ENCODE peak calls at places on chromosomes 6 and 20, in eight cellular contexts. Z, P, Q, V, O, F, J and L are unnamed samples.

GRCh38 chr6:140590641-140591040 is 1216.2 kb upstream of the CITED2 start:
- DNase-seq in Z (peak; percentile 44), P (no peak), Q (no peak), V (no peak), O (no peak), F (no peak), J (no peak), L (no peak)

GRCh38 chr20:61739086-61739831 is 326.4 kb downstream of the TAF4 start:
- DNase-seq in Z (no peak), P (no peak), Q (no peak), V (no peak), O (no peak), F (no peak), J (no peak), L (no peak)

GRCh38 chr6:168301648-168302398 is 17.8 kb downstream of the DACT2 start:
- DNase-seq in Z (no peak), P (peak; percentile 41), Q (no peak), V (no peak), O (peak; percentile 32), F (no peak), J (no peak), L (no peak)

GRCh38 chr20:15916623-15917022 is 656.6 kb downstream of the KIF16B start:
- DNase-seq in Z (no peak), P (no peak), Q (no peak), V (no peak), O (peak; percentile 18), F (no peak), J (no peak), L (no peak)

GRCh38 chr6:39061182-39061581 is 12.6 kb downstream of the GLP1R start:
- DNase-seq in Z (no peak), P (no peak), Q (no peak), V (no peak), O (no peak), F (no peak), J (no peak), L (no peak)

GRCh38 chr6:154123131-154123530 is 84.1 kb downstream of the OPRM1 start:
- DNase-seq in Z (no peak), P (no peak), Q (no peak), V (no peak), O (no peak), F (no peak), J (no peak), L (no peak)

GRCh38 chr6:125961117-125961516 is 4.5 kb downstream of the HINT3 start:
- DNase-seq in Z (no peak), P (no peak), Q (no peak), V (no peak), O (no peak), F (no peak), J (no peak), L (no peak)

GRCh38 chr20:62952373-62953166 is at the start of gene SLC17A9:
- DNase-seq in Z (no peak), P (peak; percentile 95), Q (peak; percentile 92), V (no peak), O (peak; percentile 86), F (no peak), J (peak; percentile 78), L (peak; percentile 29)

GRCh38 chr6:14612016-14612415 is 494.4 kb downstream of the CD83 start:
- DNase-seq in Z (peak; percentile 43), P (no peak), Q (no peak), V (no peak), O (no peak), F (no peak), J (peak; percentile 62), L (peak; percentile 3)

GRCh38 chr20:48642105-48642880 is 185.5 kb downstream of the PREX1 start:
- DNase-seq in Z (no peak), P (no peak), Q (no peak), V (no peak), O (no peak), F (no peak), J (no peak), L (no peak)

GRCh38 chr6:3211681-3212080 is 15.8 kb downstream of the TUBB2B start:
- DNase-seq in Z (no peak), P (no peak), Q (no peak), V (no peak), O (no peak), F (no peak), J (no peak), L (no peak)

GRCh38 chr20:26209171-26209941 is 512.7 kb upstream of the ZNF337 start:
- DNase-seq in Z (peak; percentile 4), P (no peak), Q (peak; percentile 13), V (peak; percentile 35), O (peak; percentile 41), F (peak; percentile 16), J (no peak), L (peak; percentile 18)

GRCh38 chr6:23621026-23621425 is 505.0 kb upstream of the NRSN1 start:
- DNase-seq in Z (no peak), P (no peak), Q (no peak), V (no peak), O (peak; percentile 5), F (no peak), J (no peak), L (no peak)

GRCh38 chr6:104526383-104526782 is 333.3 kb downstream of the HACE1 start:
- DNase-seq in Z (no peak), P (peak; percentile 8), Q (no peak), V (no peak), O (no peak), F (no peak), J (no peak), L (no peak)

GRCh38 chr20:43011491-43011890 is 178.2 kb downstream of the PTPRT start:
- DNase-seq in Z (no peak), P (no peak), Q (no peak), V (no peak), O (no peak), F (no peak), J (no peak), L (no peak)

GRCh38 chr6:130482645-130483390 is 117.0 kb downstream of the TMEM200A start:
- DNase-seq in Z (no peak), P (no peak), Q (no peak), V (peak; percentile 68), O (no peak), F (no peak), J (peak; percentile 75), L (peak; percentile 24)

GRCh38 chr20:53735536-53736050 is 142.0 kb upstream of the ZNF217 start:
- DNase-seq in Z (peak; percentile 96), P (no peak), Q (no peak), V (peak; percentile 93), O (peak; percentile 25), F (no peak), J (peak; percentile 70), L (peak; percentile 78)

GRCh38 chr20:25309395-25310267 is 61.7 kb downstream of the PYGB start:
- DNase-seq in Z (peak; percentile 86), P (peak; percentile 62), Q (no peak), V (peak; percentile 62), O (no peak), F (no peak), J (peak; percentile 81), L (peak; percentile 42)

GRCh38 chr20:3011752-3012151 is 31.7 kb upstream of the GNRH2 start:
- DNase-seq in Z (no peak), P (no peak), Q (no peak), V (no peak), O (no peak), F (no peak), J (no peak), L (no peak)

GRCh38 chr20:48722002-48722731 is 105.6 kb downstream of the PREX1 start:
- DNase-seq in Z (no peak), P (peak; percentile 44), Q (no peak), V (peak; percentile 48), O (no peak), F (no peak), J (peak; percentile 75), L (no peak)

GRCh38 chr6:54981276-54981609 is 134.7 kb downstream of the FAM83B start:
- DNase-seq in Z (no peak), P (no peak), Q (no peak), V (no peak), O (no peak), F (no peak), J (peak; percentile 59), L (no peak)

GRCh38 chr6:69926745-69927144 is 60.4 kb downstream of the COL19A1 start:
- DNase-seq in Z (no peak), P (no peak), Q (no peak), V (no peak), O (no peak), F (no peak), J (no peak), L (no peak)

GRCh38 chr6:40550096-40550731 is 37.0 kb downstream of the LRFN2 start:
- DNase-seq in Z (peak; percentile 55), P (peak; percentile 74), Q (peak; percentile 51), V (peak; percentile 21), O (peak; percentile 72), F (peak; percentile 18), J (peak; percentile 9), L (peak; percentile 25)

GRCh38 chr20:57080796-57081195 is 185.6 kb downstream of the BMP7 start:
- DNase-seq in Z (no peak), P (no peak), Q (no peak), V (no peak), O (no peak), F (no peak), J (peak; percentile 56), L (no peak)

GRCh38 chr20:64080813-64081619 is 1.1 kb downstream of the OPRL1 start:
- DNase-seq in Z (no peak), P (no peak), Q (no peak), V (no peak), O (no peak), F (no peak), J (no peak), L (no peak)

GRCh38 chr6:81465859-81466258 is 286.6 kb downstream of the TENT5A start:
- DNase-seq in Z (peak; percentile 36), P (peak; percentile 54), Q (no peak), V (peak; percentile 8), O (peak; percentile 66), F (no peak), J (peak; percentile 23), L (no peak)
- TF ChIP-seq CTCF in Z (peak; percentile 64), P (no peak), Q (peak; percentile 24), V (peak; percentile 66), O (peak; percentile 79), F (peak; percentile 75), J (peak; percentile 62), L (peak; percentile 66)

GRCh38 chr6:7424967-7425807 is 35.6 kb downstream of the RIOK1 start:
- DNase-seq in Z (peak; percentile 93), P (peak; percentile 60), Q (no peak), V (peak; percentile 33), O (peak; percentile 40), F (no peak), J (peak; percentile 6), L (no peak)
- TF ChIP-seq CTCF in Z (peak; percentile 73), P (no peak), Q (no peak), V (peak; percentile 69), O (peak; percentile 54), F (peak; percentile 64), J (peak; percentile 49), L (peak; percentile 51)

GRCh38 chr20:51512645-51513044 is 29.9 kb downstream of the NFATC2 start:
- DNase-seq in Z (no peak), P (no peak), Q (no peak), V (no peak), O (no peak), F (no peak), J (no peak), L (no peak)
- TF ChIP-seq CTCF in Z (no peak), P (no peak), Q (no peak), V (no peak), O (no peak), F (no peak), J (no peak), L (no peak)

DNA sequence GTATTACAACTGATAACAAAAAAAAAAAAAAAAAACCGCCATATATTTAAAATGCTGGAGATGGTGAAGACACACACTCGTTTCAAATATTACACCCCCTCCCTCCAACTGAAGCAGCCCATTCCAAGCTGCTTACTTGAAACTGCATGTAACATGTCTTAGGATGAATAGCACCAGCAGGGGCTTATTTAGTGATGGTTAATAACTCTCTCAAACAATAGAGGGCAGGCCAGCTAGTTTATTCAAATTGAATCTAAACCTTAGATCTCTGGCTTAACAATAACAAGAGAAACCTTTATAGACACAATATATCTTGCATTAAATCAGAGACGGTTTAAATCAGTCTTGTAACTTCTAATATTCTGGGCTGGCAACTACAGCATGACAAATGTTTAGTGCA is 9.3 kb upstream of the JPH2 start:
- DNase-seq in Z (no peak), P (no peak), Q (no peak), V (no peak), O (no peak), F (no peak), J (no peak), L (no peak)
- TF ChIP-seq CTCF in Z (peak; percentile 10), P (no peak), Q (no peak), V (no peak), O (no peak), F (peak; percentile 33), J (no peak), L (peak; percentile 5)